ENCODE peak calls at places on chromosomes 3 and 15, in seven cellular contexts. E is CD4-positive, CD25-positive, alpha-beta regulatory T cell; I is heart right ventricle; S is body of pancreas; H is neural progenitor cell; K is HAP-1; X is DND-41. G is an unnamed sample. For H3K4me1, the result is how much of the 10 kb centered on the place peaks cover.

GRCh38 chr3:194095464-194095863 is 40.5 kb upstream of the HES1 start:
- DNase-seq in E (no peak), I (peak), S (peak), H (no peak), K (no peak), X (peak), G (no peak)

GRCh38 chr3:36945326-36945980 is 599 bp upstream of the TRANK1 start:
- DNase-seq in E (no peak), I (no peak), S (no peak), H (no peak), K (no peak), X (no peak), G (no peak)

GRCh38 chr15:48402778-48403177 is 71.5 kb downstream of the DUT start:
- DNase-seq in E (no peak), I (no peak), S (no peak), H (no peak), K (no peak), X (no peak), G (no peak)

GRCh38 chr3:150293401-150294001 is 114.6 kb upstream of the TSC22D2 start:
- DNase-seq in E (no peak), I (no peak), S (no peak), H (no peak), K (no peak), X (no peak), G (peak)

GRCh38 chr15:66404532-66404931 is 17.8 kb downstream of the MAP2K1 start:
- DNase-seq in E (no peak), I (no peak), S (no peak), H (peak), K (no peak), X (peak), G (no peak)

GRCh38 chr15:31293655-31294054 is 33.0 kb upstream of the KLF13 start:
- DNase-seq in E (no peak), I (no peak), S (no peak), H (no peak), K (no peak), X (no peak), G (no peak)

GRCh38 chr15:60044636-60045273 is 40.6 kb downstream of the FOXB1 start:
- DNase-seq in E (peak), I (no peak), S (no peak), H (no peak), K (no peak), X (peak), G (no peak)

GRCh38 chr15:67967871-67968423 is 86.2 kb upstream of the PIAS1 start:
- DNase-seq in E (no peak), I (peak), S (peak), H (peak), K (peak), X (peak), G (peak)

GRCh38 chr3:37862712-37863551 is 1.3 kb downstream of the CTDSPL start:
- DNase-seq in E (no peak), I (no peak), S (no peak), H (peak), K (no peak), X (no peak), G (peak)

GRCh38 chr3:192879346-192880031 is 38.2 kb downstream of the MB21D2 start:
- DNase-seq in E (no peak), I (no peak), S (peak), H (peak), K (peak), X (no peak), G (peak)

GRCh38 chr15:81955709-81956108 is 90.1 kb downstream of the MEX3B start:
- DNase-seq in E (no peak), I (no peak), S (no peak), H (no peak), K (no peak), X (no peak), G (peak)

GRCh38 chr15:58551764-58552504 is 120.1 kb downstream of the LIPC start:
- DNase-seq in E (no peak), I (no peak), S (no peak), H (no peak), K (no peak), X (no peak), G (peak)

GRCh38 chr3:194671511-194671899 is 486 bp downstream of the LSG1 start:
- DNase-seq in E (peak), I (no peak), S (no peak), H (peak), K (peak), X (peak), G (peak)

GRCh38 chr3:44814751-44815150 is 47.0 kb upstream of the TMEM42 start:
- DNase-seq in E (no peak), I (no peak), S (no peak), H (no peak), K (no peak), X (no peak), G (no peak)

GRCh38 chr15:37586976-37587375 is 347.5 kb upstream of the TMCO5A start:
- DNase-seq in E (no peak), I (no peak), S (no peak), H (no peak), K (no peak), X (no peak), G (peak)

GRCh38 chr3:64832098-64832497 is 144.3 kb upstream of the ADAMTS9 start:
- DNase-seq in E (no peak), I (no peak), S (no peak), H (no peak), K (no peak), X (no peak), G (no peak)

GRCh38 chr15:56034514-56034913 is 41.1 kb upstream of the NEDD4 start:
- DNase-seq in E (no peak), I (no peak), S (no peak), H (no peak), K (no peak), X (no peak), G (no peak)

GRCh38 chr3:56917740-56918568 is 116.2 kb upstream of the ARHGEF3 start:
- DNase-seq in E (no peak), I (no peak), S (no peak), H (no peak), K (no peak), X (no peak), G (no peak)
- H3K4me1 ChIP-seq in E (half or more), I (under half), S (under half), H (under half), K (under half), X (half or more), G (under half)

GRCh38 chr3:33980252-33980651 is 181.8 kb downstream of the PDCD6IP start:
- DNase-seq in E (no peak), I (no peak), S (no peak), H (peak), K (no peak), X (no peak), G (peak)

GRCh38 chr3:33977227-33977626 is 178.8 kb downstream of the PDCD6IP start:
- DNase-seq in E (no peak), I (no peak), S (no peak), H (no peak), K (no peak), X (no peak), G (no peak)

DNA sequence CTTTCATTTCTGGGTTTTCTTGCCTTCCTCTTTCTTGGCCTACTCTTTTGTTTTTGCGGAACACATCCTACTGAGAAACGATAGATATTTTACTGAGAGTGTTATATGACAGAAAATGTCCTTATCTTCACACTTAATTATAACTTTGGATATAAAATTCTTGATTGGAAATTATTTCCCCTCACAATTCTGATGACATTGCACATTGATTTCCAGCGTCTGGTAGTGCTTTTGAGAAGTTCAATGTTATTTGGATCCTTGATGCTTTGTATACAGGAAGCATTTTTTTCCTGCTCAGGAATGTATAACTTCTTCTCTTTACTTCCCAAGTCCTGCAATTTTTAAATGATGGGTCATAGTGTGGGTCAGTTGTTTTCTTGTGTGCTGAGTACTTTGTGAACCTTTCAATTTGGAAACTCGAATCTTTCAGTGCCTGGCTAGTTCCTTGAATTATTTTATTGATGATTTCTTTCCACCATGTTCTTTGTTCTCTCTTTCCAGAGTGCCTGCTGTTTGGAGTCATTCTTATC is 183.9 kb downstream of the PDCD6IP start:
- DNase-seq in E (no peak), I (no peak), S (no peak), H (no peak), K (no peak), X (no peak), G (peak)
- H3K4me3 ChIP-seq in E (no peak), I (no peak), S (no peak), H (no peak), K (no peak), X (no peak), G (no peak)

DNA sequence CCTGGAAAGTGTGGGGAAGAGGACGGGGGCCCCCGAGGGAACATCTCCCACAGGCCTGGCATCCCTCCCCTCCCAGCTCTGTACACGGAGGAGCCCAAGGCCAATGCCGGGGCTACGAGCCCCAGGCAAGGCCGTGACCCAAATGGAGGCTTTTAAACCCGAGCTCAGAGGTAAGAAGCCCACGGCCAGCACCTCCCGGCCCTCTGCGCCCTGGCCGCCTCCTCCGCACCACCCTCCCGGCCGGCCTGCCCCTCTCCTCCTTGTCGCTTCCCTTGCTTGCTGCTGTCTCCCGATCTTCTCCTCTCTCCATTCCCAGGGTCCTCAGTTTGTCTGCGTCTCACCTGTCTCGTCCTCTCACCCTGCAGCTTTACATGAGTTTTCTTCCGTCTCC is 1.3 kb downstream of the MUC4 start:
- DNase-seq in E (no peak), I (no peak), S (peak), H (no peak), K (no peak), X (no peak), G (no peak)
- H3K4me1 ChIP-seq in E (under half), I (under half), S (under half), H (under half), K (under half), X (under half), G (under half)

GRCh38 chr3:138824114-138824506 is 10.6 kb downstream of the PIK3CB start:
- DNase-seq in E (no peak), I (no peak), S (no peak), H (peak), K (peak), X (no peak), G (no peak)
- H3K4me3 ChIP-seq in E (no peak), I (no peak), S (no peak), H (no peak), K (no peak), X (no peak), G (no peak)

DNA sequence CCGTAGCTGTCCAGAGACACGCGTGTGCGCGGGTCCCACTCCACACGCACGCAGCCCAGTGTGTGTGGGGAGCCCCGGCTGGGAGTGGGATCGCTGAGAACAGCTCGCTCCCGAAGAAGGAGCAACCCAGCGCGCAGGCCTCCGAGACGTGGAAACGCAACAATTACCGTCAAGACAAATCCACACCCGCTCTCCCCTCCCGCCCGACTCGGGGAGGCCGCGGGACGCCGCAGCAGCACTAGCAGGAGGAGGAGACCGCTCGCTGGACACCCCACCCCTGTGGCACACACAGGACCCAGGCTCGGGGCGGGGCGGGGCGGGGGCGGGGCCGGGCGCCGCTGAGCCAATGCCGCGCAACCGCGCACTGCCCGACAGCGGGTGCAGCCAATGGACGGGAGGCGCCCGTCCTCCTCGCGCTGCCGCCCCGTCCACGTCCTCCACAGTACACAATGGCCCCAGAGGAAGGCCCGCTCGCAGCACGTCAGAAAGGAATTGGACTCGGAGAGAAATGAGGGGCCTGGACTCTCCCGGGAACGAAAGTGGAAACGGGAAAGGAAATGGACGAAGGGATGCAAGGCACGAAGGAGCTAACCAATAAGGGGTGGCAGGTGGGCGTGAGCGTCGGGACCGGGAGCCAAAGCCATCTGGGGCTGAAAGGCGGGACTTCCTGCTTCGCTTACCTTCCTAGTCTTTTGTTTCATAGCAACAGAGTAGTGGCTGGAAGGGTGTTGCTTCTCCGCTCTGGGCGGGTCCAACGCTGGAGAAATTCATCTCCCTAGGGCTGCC is at the start of gene CBLB:
- DNase-seq in E (peak), I (peak), S (peak), H (peak), K (peak), X (peak), G (peak)
- H3K4me1 ChIP-seq in E (under half), I (under half), S (under half), H (under half), K (under half), X (under half), G (under half)

GRCh38 chr3:141680620-141681389 is 57.3 kb upstream of the RNF7 start:
- DNase-seq in E (no peak), I (peak), S (peak), H (no peak), K (no peak), X (peak), G (no peak)
- H3K4me3 ChIP-seq in E (no peak), I (no peak), S (no peak), H (no peak), K (no peak), X (no peak), G (no peak)